ENCODE peak calls at places on chromosomes 16 and 17, in four cellular contexts. K, R, V and A are unnamed samples.

GRCh38 chr17:1515640-1516402 is 591 bp downstream of the INPP5K start:
- DNase-seq in K (peak), R (peak), V (peak), A (peak)

GRCh38 chr17:42522263-42522790 is 13.7 kb upstream of the NAGLU start:
- DNase-seq in K (no peak), R (no peak), V (no peak), A (no peak)

GRCh38 chr16:10509534-10510025 is 70.8 kb downstream of the EMP2 start:
- DNase-seq in K (peak), R (peak), V (peak), A (peak)

GRCh38 chr17:71441098-71441497 is 679.7 kb upstream of the SOX9 start:
- DNase-seq in K (no peak), R (no peak), V (no peak), A (no peak)

GRCh38 chr16:9099131-9099625 is 7.7 kb downstream of the HAPSTR1 start:
- DNase-seq in K (no peak), R (no peak), V (no peak), A (no peak)

GRCh38 chr17:45857977-45858708 is 13.5 kb downstream of the SPPL2C start:
- DNase-seq in K (no peak), R (no peak), V (peak), A (peak)

GRCh38 chr16:4869147-4869790 is 22.0 kb downstream of the UBN1 start:
- DNase-seq in K (no peak), R (no peak), V (no peak), A (no peak)

GRCh38 chr16:284204-285120 is 1.5 kb downstream of the PDIA2 start:
- DNase-seq in K (no peak), R (no peak), V (no peak), A (no peak)

GRCh38 chr17:81512984-81513668 is 527 bp upstream of the ACTG1 start:
- DNase-seq in K (peak), R (no peak), V (no peak), A (peak)

GRCh38 chr16:80902306-80903154 is 98.1 kb upstream of the CDYL2 start:
- DNase-seq in K (no peak), R (no peak), V (no peak), A (no peak)

GRCh38 chr17:75785770-75786538 is 1.3 kb downstream of the UNK start:
- DNase-seq in K (no peak), R (no peak), V (no peak), A (no peak)

GRCh38 chr16:12094537-12095265 is 118.2 kb downstream of the SNX29 start:
- DNase-seq in K (no peak), R (no peak), V (no peak), A (no peak)

GRCh38 chr17:48053758-48054237 is 5.6 kb downstream of the NFE2L1 start:
- DNase-seq in K (no peak), R (no peak), V (no peak), A (no peak)

GRCh38 chr16:28210979-28211505 is 723 bp downstream of the XPO6 start:
- DNase-seq in K (peak), R (no peak), V (peak), A (peak)

GRCh38 chr17:64244165-64244564 is 18.9 kb downstream of the TEX2 start:
- DNase-seq in K (no peak), R (no peak), V (no peak), A (no peak)

GRCh38 chr17:17315142-17315821 is 12.1 kb downstream of the NT5M start:
- DNase-seq in K (no peak), R (no peak), V (no peak), A (no peak)

GRCh38 chr17:58539703-58540102 is 25.3 kb upstream of the MTMR4 start:
- DNase-seq in K (no peak), R (no peak), V (no peak), A (no peak)

GRCh38 chr16:56604966-56605365 is 3.4 kb upstream of the MT2A start:
- DNase-seq in K (no peak), R (no peak), V (no peak), A (no peak)

DNA sequence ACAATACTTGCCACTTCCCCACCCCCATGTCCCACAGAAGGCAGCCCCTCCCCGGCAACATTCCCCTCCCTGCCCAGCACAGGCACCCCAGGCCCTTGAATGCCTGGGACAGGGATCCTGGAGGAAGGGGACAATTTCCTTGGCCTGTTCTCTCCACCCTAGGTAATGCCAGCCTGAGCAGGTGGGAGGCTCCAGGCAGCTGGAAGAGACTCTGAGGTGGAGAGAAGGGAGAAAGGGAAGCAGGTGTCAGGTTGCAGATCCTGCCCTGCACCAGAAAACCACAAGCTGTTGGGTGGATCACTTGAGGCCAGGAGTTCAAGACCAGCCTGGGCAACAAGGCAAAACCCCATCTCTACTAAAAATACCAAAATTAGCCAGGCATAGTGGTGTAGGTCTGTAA is 8.9 kb downstream of the MPP2 start:
- DNase-seq in K (no peak), R (no peak), V (no peak), A (peak)
- TF ChIP-seq ATF2 in K (no peak), R (no peak), V (no peak), A (no peak)

GRCh38 chr17:29617125-29617480 is 5.6 kb downstream of the CORO6 start:
- DNase-seq in K (peak), R (no peak), V (peak), A (peak)
- TF ChIP-seq ATF2 in K (no peak), R (no peak), V (no peak), A (no peak)

GRCh38 chr17:77128895-77129567 is 11.7 kb upstream of the SEC14L1 start:
- DNase-seq in K (no peak), R (no peak), V (no peak), A (no peak)
- TF ChIP-seq ATF2 in K (no peak), R (no peak), V (no peak), A (no peak)

GRCh38 chr17:78645421-78646295 is 68.5 kb upstream of the DNAH17 start:
- DNase-seq in K (no peak), R (peak), V (no peak), A (no peak)
- TF ChIP-seq ATF2 in K (no peak), R (no peak), V (no peak), A (no peak)

DNA sequence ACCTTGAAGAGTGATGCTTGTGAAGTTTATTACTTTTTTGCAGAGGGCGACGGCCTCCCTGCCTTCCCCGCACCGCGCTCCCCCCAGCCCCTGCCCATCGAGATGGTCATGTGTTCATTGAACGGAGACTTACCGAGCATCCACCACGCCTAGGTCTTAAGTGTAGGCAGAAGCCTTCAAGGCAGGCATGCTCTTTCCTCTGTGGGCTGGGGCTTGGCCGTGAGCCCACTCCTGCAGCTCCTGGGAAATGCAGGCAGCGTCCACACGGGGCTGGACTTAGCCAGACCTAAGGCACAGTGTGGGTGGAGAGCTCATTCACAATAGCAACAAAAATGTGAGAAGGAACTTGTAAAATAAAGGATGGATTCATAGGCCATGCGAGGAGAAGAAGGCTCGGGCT is 19.2 kb downstream of the RNF213 start:
- DNase-seq in K (no peak), R (no peak), V (no peak), A (no peak)
- TF ChIP-seq ATF2 in K (no peak), R (no peak), V (no peak), A (no peak)

GRCh38 chr16:31114468-31114867 is 3.0 kb upstream of the KAT8 start:
- DNase-seq in K (no peak), R (no peak), V (no peak), A (no peak)

GRCh38 chr16:31110106-31111034 is 2.2 kb downstream of the BCKDK start:
- DNase-seq in K (no peak), R (no peak), V (no peak), A (no peak)

GRCh38 chr16:31112711-31113419 is 4.6 kb upstream of the KAT8 start:
- DNase-seq in K (no peak), R (no peak), V (no peak), A (no peak)

GRCh38 chr16:31111881-31112466 is 3.8 kb downstream of the BCKDK start:
- DNase-seq in K (no peak), R (no peak), V (no peak), A (no peak)

GRCh38 chr16:31113420-31114124 is 3.9 kb upstream of the KAT8 start:
- DNase-seq in K (no peak), R (no peak), V (no peak), A (no peak)
- TF ChIP-seq ATF2 in K (no peak), R (no peak), V (no peak), A (no peak)

GRCh38 chr16:52491216-52491615 is 55.7 kb downstream of the TOX3 start:
- DNase-seq in K (no peak), R (no peak), V (no peak), A (no peak)

GRCh38 chr16:52487849-52488457 is 59.0 kb downstream of the TOX3 start:
- DNase-seq in K (no peak), R (no peak), V (no peak), A (no peak)

GRCh38 chr16:52492789-52493357 is 54.1 kb downstream of the TOX3 start:
- DNase-seq in K (no peak), R (peak), V (no peak), A (no peak)

GRCh38 chr16:52489894-52490293 is 57.0 kb downstream of the TOX3 start:
- DNase-seq in K (no peak), R (no peak), V (no peak), A (no peak)

GRCh38 chr16:52488837-52489289 is 58.1 kb downstream of the TOX3 start:
- DNase-seq in K (no peak), R (no peak), V (no peak), A (no peak)
- TF ChIP-seq ATF2 in K (no peak), R (no peak), V (no peak), A (no peak)